ENCODE peak calls at places on chromosomes 11 and 22, in ten cellular contexts. W is fibroblast of lung; E is DND-41; Z is ovary; P is small intestine; N is endothelial cell of umbilical vein; M is lung; K is HepG2; G is mammary epithelial cell; I is CD8-positive, alpha-beta memory T cell. T is an unnamed sample. For H3K27me3, the result is how much of the 10 kb centered on the place peaks cover.

GRCh38 chr11:119617343-119617713 is 111.7 kb downstream of the NECTIN1 start:
- DNase-seq in M (no peak), K (no peak), P (no peak), E (no peak), W (no peak), I (no peak), G (no peak), N (no peak), Z (no peak), T (no peak)

GRCh38 chr11:1825039-1825740 is 9.6 kb upstream of the SYT8 start:
- DNase-seq in P (peak), Z (no peak), K (peak), M (peak), N (no peak), W (no peak), I (no peak), E (no peak), G (no peak), T (no peak)

GRCh38 chr11:34311126-34311525 is 46.7 kb downstream of the ABTB2 start:
- DNase-seq in K (no peak), P (no peak), G (no peak), M (no peak), W (no peak), I (no peak), E (no peak), N (no peak), Z (no peak), T (no peak)

GRCh38 chr11:15035283-15035682 is 38.1 kb upstream of the CALCB start:
- DNase-seq in I (no peak), W (no peak), E (no peak), M (no peak), Z (no peak), N (no peak), K (no peak), G (no peak), P (no peak), T (no peak)

GRCh38 chr11:120627535-120628163 is 116.1 kb downstream of the GRIK4 start:
- DNase-seq in N (no peak), W (no peak), G (no peak), Z (no peak), I (no peak), M (no peak), P (no peak), K (no peak), E (no peak), T (no peak)

GRCh38 chr11:112511271-112511670 is 250.6 kb upstream of the PLET1 start:
- DNase-seq in W (no peak), I (no peak), P (no peak), E (no peak), N (no peak), Z (no peak), G (peak), K (no peak), M (no peak), T (no peak)

GRCh38 chr22:20545681-20546521 is 38.5 kb downstream of the MED15 start:
- DNase-seq in M (no peak), N (no peak), K (no peak), I (no peak), W (no peak), P (no peak), E (no peak), G (no peak), Z (no peak), T (no peak)

GRCh38 chr11:113584371-113584770 is 109.2 kb upstream of the DRD2 start:
- DNase-seq in N (no peak), G (no peak), E (no peak), K (no peak), Z (no peak), W (no peak), M (no peak), I (no peak), P (no peak), T (no peak)

GRCh38 chr22:43956383-43956782 is 1.1 kb downstream of the SAMM50 start:
- DNase-seq in Z (no peak), K (peak), I (no peak), M (no peak), E (no peak), G (no peak), P (no peak), W (no peak), N (no peak), T (no peak)

GRCh38 chr22:50342651-50343540 is at the start of gene PPP6R2:
- DNase-seq in G (peak), N (peak), K (peak), P (peak), Z (peak), M (peak), W (peak), E (peak), I (peak), T (peak)

GRCh38 chr11:117814766-117815261 is 9.7 kb downstream of the FXYD2 start:
- DNase-seq in K (peak), P (peak), W (peak), M (peak), E (peak), Z (no peak), I (peak), G (no peak), N (no peak), T (peak)

GRCh38 chr11:128720522-128720985 is 26.7 kb downstream of the FLI1 start:
- DNase-seq in I (peak), M (no peak), P (no peak), N (peak), Z (no peak), K (no peak), G (no peak), E (no peak), W (peak), T (no peak)

GRCh38 chr11:17575431-17576425 is 28.7 kb downstream of the OTOG start:
- DNase-seq in I (no peak), N (no peak), M (no peak), Z (no peak), W (no peak), G (no peak), E (no peak), K (no peak), P (no peak), T (no peak)

GRCh38 chr22:47370448-47371262 is 608.2 kb downstream of the TBC1D22A start:
- DNase-seq in P (no peak), W (no peak), K (no peak), Z (peak), N (no peak), E (no peak), G (no peak), I (no peak), M (no peak), T (no peak)

GRCh38 chr22:26610983-26611382 is 6.8 kb downstream of the CRYBB1 start:
- DNase-seq in E (no peak), G (peak), I (no peak), N (no peak), K (no peak), Z (no peak), M (no peak), W (peak), P (no peak), T (no peak)

GRCh38 chr11:2204361-2205213 is 33.0 kb upstream of the TH start:
- DNase-seq in Z (peak), N (no peak), M (no peak), E (no peak), K (peak), W (no peak), P (peak), G (no peak), I (no peak), T (no peak)

GRCh38 chr11:109940816-109941215 is 152.4 kb upstream of the ZC3H12C start:
- DNase-seq in N (peak), E (no peak), I (no peak), Z (no peak), P (no peak), M (no peak), W (peak), G (peak), K (no peak), T (no peak)

GRCh38 chr22:38802671-38803121 is 8.8 kb upstream of the DNAL4 start:
- DNase-seq in N (no peak), P (peak), K (peak), M (peak), I (no peak), G (peak), W (peak), E (no peak), Z (peak), T (no peak)

GRCh38 chr11:117248341-117248740 is 15.9 kb downstream of the RNF214 start:
- DNase-seq in W (no peak), I (no peak), P (no peak), K (no peak), G (no peak), N (no peak), E (no peak), Z (no peak), M (no peak), T (no peak)

GRCh38 chr11:28490763-28491382 is 382.7 kb downstream of the METTL15 start:
- DNase-seq in K (no peak), Z (no peak), G (no peak), P (no peak), W (no peak), N (no peak), E (no peak), I (no peak), M (no peak), T (no peak)

GRCh38 chr11:124865902-124866851 is 945 bp downstream of the ROBO3 start:
- DNase-seq in P (peak), N (peak), W (peak), I (peak), G (no peak), M (no peak), E (no peak), K (no peak), Z (peak), T (no peak)

GRCh38 chr11:65870706-65871681 is 1.6 kb downstream of the EFEMP2 start:
- DNase-seq in P (no peak), N (no peak), G (no peak), M (no peak), K (no peak), I (no peak), Z (peak), W (no peak), E (no peak), T (no peak)

GRCh38 chr22:25582946-25583345 is 18.5 kb downstream of the GRK3 start:
- DNase-seq in K (peak), N (peak), M (no peak), G (peak), Z (no peak), P (no peak), E (no peak), W (peak), I (no peak), T (no peak)

GRCh38 chr11:72814831-72815618 is 814 bp downstream of the ATG16L2 start:
- DNase-seq in N (peak), I (peak), M (no peak), E (peak), P (peak), G (peak), K (peak), W (peak), Z (peak), T (peak)

GRCh38 chr11:10592331-10592730 is 23.9 kb upstream of the LYVE1 start:
- DNase-seq in K (no peak), M (no peak), G (peak), I (no peak), P (no peak), Z (no peak), E (no peak), N (peak), W (peak), T (no peak)

GRCh38 chr11:12761029-12761428 is 86.8 kb downstream of the TEAD1 start:
- DNase-seq in K (no peak), M (no peak), N (peak), G (peak), Z (no peak), I (no peak), W (peak), E (no peak), P (no peak), T (no peak)

GRCh38 chr11:62546937-62547625 is 475 bp upstream of the AHNAK start:
- DNase-seq in I (no peak), N (peak), K (no peak), P (peak), Z (peak), M (no peak), E (no peak), G (peak), W (peak), T (no peak)

GRCh38 chr11:121930004-121930965 is 185.7 kb downstream of the BLID start:
- DNase-seq in G (no peak), K (no peak), M (no peak), I (no peak), E (no peak), P (no peak), Z (no peak), W (peak), N (peak), T (no peak)

GRCh38 chr11:36738292-36738861 is 140.3 kb upstream of the RAG2 start:
- DNase-seq in G (no peak), Z (no peak), M (no peak), W (no peak), N (no peak), P (no peak), I (no peak), K (no peak), E (no peak), T (no peak)
- H3K27me3 ChIP-seq in G (under half), Z (under half), M (under half), W (under half), N (under half), P (under half), I (under half), K (under half), E (under half), T (under half)

GRCh38 chr22:22201185-22201924 is 43.2 kb upstream of the VPREB1 start:
- DNase-seq in P (peak), W (no peak), Z (no peak), I (peak), E (peak), N (peak), G (no peak), K (peak), M (no peak), T (no peak)

GRCh38 chr22:22201925-22202343 is 42.7 kb upstream of the VPREB1 start:
- DNase-seq in M (no peak), P (no peak), G (no peak), Z (no peak), K (no peak), N (no peak), W (no peak), I (no peak), E (no peak), T (no peak)

GRCh38 chr22:22198751-22199150 is 45.8 kb upstream of the VPREB1 start:
- DNase-seq in Z (no peak), I (no peak), G (no peak), E (no peak), N (no peak), M (no peak), K (no peak), W (no peak), P (no peak), T (no peak)

GRCh38 chr22:22199634-22200033 is 45.0 kb upstream of the VPREB1 start:
- DNase-seq in N (no peak), E (no peak), M (no peak), K (no peak), I (no peak), W (no peak), P (no peak), Z (no peak), G (no peak), T (no peak)

GRCh38 chr22:22200569-22201184 is 43.9 kb upstream of the VPREB1 start:
- DNase-seq in N (no peak), E (no peak), Z (no peak), I (no peak), P (no peak), W (no peak), G (no peak), M (no peak), K (no peak), T (no peak)
- H3K27me3 ChIP-seq in N (under half), E (under half), Z (under half), I (under half), P (under half), W (under half), G (under half), M (under half), K (under half), T (under half)

DNA sequence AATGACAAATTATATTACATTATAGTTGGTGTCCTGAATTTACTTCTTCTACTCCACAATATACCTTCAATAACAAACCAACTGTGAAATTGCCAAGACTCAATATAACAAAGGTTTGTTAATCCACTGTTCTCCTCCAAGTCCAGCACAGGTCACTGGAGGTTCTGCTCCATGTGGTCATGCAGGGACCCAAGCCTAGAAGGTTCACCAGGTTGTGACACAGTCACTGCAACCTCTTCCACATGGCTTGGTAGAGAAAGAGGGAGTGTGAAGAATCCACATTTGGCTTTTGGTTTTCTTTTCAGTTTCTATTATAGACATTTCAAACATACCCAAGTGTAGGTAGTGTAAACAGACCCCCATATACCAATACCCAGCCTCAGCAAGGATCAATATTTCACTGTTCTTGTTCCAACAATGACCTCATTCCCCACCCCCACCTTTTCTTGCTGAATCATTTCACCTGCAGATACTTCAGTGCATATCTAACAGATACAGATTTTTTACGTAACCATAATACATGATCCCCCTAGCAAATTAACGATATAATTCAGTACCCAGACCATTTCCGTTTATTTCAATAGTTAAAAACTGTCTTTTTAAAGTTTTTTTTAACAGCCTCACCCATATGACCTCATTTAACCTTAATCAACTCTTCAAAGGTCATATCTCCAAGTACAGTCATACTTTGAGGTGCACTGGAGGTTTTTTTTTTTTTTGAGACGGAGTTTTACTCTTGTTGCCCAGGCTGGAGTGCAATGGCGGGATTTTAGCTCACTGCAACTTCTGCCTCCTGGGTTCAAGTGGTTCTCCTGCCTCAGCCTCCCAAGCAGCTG is 14.1 kb downstream of the FGF19 start:
- DNase-seq in Z (no peak), I (no peak), G (no peak), N (no peak), W (no peak), M (no peak), E (no peak), K (no peak), P (no peak), T (no peak)
- H3K27me3 ChIP-seq in Z (under half), I (under half), G (under half), N (under half), W (under half), M (under half), E (under half), K (under half), P (under half), T (under half)

DNA sequence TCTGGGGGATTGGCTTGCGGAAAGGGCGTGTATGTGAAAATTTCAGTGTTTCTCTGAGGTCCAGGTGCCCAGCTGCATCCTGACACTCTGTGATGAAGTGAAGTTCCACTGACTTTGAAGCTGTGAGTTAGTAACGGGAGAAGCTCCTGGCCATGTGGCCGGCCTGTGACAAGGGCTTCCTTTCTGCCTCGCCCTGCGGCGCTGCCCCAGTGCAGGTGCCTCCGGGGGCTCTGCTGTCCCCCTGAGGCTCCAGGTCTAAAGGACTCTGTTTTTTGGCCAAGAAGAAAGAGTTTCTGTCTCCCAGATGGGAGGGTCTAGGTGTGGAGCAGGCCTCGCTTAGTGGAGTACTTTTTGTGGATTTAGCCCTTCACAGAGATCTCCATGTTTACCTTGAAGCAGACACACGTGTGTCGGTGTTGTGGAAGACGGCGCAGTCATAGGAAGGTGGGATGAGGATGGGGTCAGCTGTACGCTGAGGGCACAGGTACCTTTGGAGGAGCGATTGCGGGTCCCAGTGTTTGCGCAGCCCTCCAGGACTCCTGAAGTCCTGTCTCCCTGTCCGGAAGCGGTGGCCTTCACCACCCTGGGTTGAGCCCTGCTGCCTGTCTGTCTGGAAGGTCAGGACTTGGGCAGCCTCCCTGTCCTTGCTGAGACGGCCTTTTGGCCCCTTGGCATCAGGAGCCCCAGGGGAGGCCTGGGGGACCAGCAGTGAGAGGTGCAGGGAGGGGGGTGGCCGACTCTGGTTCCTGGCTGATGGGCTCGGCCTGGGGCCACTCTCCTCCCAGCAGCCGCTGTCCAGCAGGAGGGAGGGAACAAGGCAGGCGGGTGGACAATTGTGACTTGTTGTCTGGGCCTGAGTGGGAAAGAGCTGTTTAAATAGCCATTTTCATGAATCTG is 1249.3 kb downstream of the BRD1 start:
- DNase-seq in N (no peak), P (no peak), K (no peak), M (no peak), G (no peak), I (no peak), Z (no peak), E (no peak), W (no peak), T (no peak)
- H3K27me3 ChIP-seq in N (under half), P (under half), K (under half), M (under half), G (under half), I (under half), Z (under half), E (under half), W (under half), T (under half)

DNA sequence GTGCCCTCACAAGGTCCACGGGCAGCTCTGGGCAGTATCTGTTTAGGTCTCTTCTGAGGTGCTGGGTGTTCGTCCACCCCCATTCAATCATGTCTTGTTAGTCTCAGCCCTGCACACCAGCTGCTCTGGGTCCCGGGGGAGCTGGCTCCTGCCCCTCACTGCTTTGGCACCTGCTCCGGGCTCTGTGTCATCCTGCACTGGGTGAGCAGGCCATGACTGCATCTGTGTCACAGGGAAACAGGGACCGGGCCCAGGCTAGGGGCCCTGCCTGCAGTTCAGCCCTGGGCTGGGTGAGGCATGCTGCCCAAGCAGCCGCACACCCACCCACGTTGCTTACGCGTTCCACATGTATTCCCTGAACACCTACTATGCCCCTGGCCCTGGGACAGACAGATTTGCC is 43.9 kb downstream of the ELFN2 start:
- DNase-seq in K (no peak), P (no peak), I (no peak), Z (no peak), M (no peak), N (no peak), G (no peak), W (no peak), E (no peak), T (no peak)
- H3K27me3 ChIP-seq in K (under half), P (under half), I (under half), Z (under half), M (under half), N (under half), G (under half), W (under half), E (under half), T (under half)

GRCh38 chr11:133082851-133083488 is 449.3 kb downstream of the OPCML start:
- DNase-seq in G (peak), I (no peak), W (peak), Z (no peak), M (peak), P (peak), E (no peak), K (peak), N (peak), T (peak)
- H3K27me3 ChIP-seq in G (under half), I (under half), W (under half), Z (under half), M (under half), P (under half), E (under half), K (under half), N (under half), T (under half)

DNA sequence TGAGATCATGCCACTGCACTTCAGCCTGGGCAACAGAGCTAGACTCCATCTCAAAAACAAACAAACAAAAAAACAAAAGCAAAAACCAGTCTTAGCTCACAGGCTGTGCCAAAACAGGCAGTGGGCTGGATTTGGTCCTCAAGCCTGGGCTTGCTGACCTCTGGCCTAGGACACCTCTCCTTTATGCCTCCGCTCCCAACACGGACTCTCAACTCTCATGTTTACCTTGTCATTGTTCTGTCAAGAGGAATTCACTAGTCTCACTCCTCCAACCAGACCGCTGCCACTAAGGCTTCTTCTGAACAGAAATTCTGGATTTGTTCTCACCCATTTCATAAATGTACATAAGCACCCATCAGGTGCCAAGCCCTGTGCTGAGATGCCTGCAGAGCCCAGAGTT is 42.6 kb downstream of the FAM83F start:
- DNase-seq in K (peak), M (no peak), Z (no peak), N (no peak), P (no peak), E (no peak), W (no peak), I (no peak), G (no peak), T (no peak)
- H3K27me3 ChIP-seq in K (under half), M (under half), Z (under half), N (under half), P (under half), E (under half), W (under half), I (under half), G (under half), T (under half)

GRCh38 chr11:60764879-60765278 is 8.2 kb downstream of the MS4A15 start:
- DNase-seq in N (no peak), I (no peak), W (no peak), P (no peak), M (no peak), G (no peak), K (no peak), Z (no peak), E (no peak), T (no peak)
- H3K27me3 ChIP-seq in N (under half), I (under half), W (under half), P (under half), M (under half), G (under half), K (under half), Z (under half), E (under half), T (under half)